ENCODE peak calls at places on chromosome X, in four cellular contexts. One of them, this sample, is unnamed.

GRCh38 chrX:153946910-153947769 is 2.7 kb upstream of the RENBP start:
- DNase-seq in hepatocyte: peak; percentile 85
- DNase-seq in psoas muscle: peak; percentile 87
- DNase-seq in HAP-1: peak; percentile 90
- DNase-seq in this sample: peak; percentile 69

GRCh38 chrX:103211012-103211715 is 3.7 kb upstream of the BEX4 start:
- DNase-seq in hepatocyte: peak; percentile 62
- DNase-seq in psoas muscle: no peak
- DNase-seq in HAP-1: peak; percentile 60
- DNase-seq in this sample: peak; percentile 12

GRCh38 chrX:11426712-11427081 is 133.5 kb downstream of the AMELX start:
- DNase-seq in hepatocyte: no peak
- DNase-seq in psoas muscle: no peak
- DNase-seq in HAP-1: no peak
- DNase-seq in this sample: no peak

GRCh38 chrX:46704767-46705386 is 54.0 kb downstream of the SLC9A7 start:
- DNase-seq in hepatocyte: no peak
- DNase-seq in psoas muscle: no peak
- DNase-seq in HAP-1: no peak
- DNase-seq in this sample: no peak

GRCh38 chrX:11890843-11891514 is 132.9 kb downstream of the MSL3 start:
- DNase-seq in hepatocyte: no peak
- DNase-seq in psoas muscle: peak; percentile 71
- DNase-seq in HAP-1: no peak
- DNase-seq in this sample: no peak

GRCh38 chrX:155938132-155938531 is 57.0 kb downstream of the VAMP7 start:
- DNase-seq in hepatocyte: no peak
- DNase-seq in psoas muscle: no peak
- DNase-seq in HAP-1: no peak
- DNase-seq in this sample: no peak

GRCh38 chrX:12955882-12956703 is 18.8 kb upstream of the TMSB4X start:
- DNase-seq in hepatocyte: peak; percentile 60
- DNase-seq in psoas muscle: peak; percentile 77
- DNase-seq in HAP-1: no peak
- DNase-seq in this sample: peak; percentile 64

GRCh38 chrX:17710836-17711235 is 26.5 kb upstream of the SCML1 start:
- DNase-seq in hepatocyte: peak; percentile 32
- DNase-seq in psoas muscle: no peak
- DNase-seq in HAP-1: no peak
- DNase-seq in this sample: no peak

GRCh38 chrX:31314921-31315320 is 243.1 kb upstream of the FTHL17 start:
- DNase-seq in hepatocyte: no peak
- DNase-seq in psoas muscle: no peak
- DNase-seq in HAP-1: no peak
- DNase-seq in this sample: no peak

GRCh38 chrX:3939967-3940610 is 226.6 kb upstream of the PRKX start:
- DNase-seq in hepatocyte: peak; percentile 42
- DNase-seq in psoas muscle: no peak
- DNase-seq in HAP-1: peak; percentile 46
- DNase-seq in this sample: no peak

GRCh38 chrX:24377911-24378468 is 17.6 kb downstream of the SUPT20HL1 start:
- DNase-seq in hepatocyte: no peak
- DNase-seq in psoas muscle: no peak
- DNase-seq in HAP-1: peak; percentile 90
- DNase-seq in this sample: no peak

GRCh38 chrX:88735835-88736234 is 11.2 kb upstream of the CPXCR1 start:
- DNase-seq in hepatocyte: no peak
- DNase-seq in psoas muscle: no peak
- DNase-seq in HAP-1: no peak
- DNase-seq in this sample: no peak

GRCh38 chrX:139530550-139530949 is at the start of gene F9:
- DNase-seq in hepatocyte: no peak
- DNase-seq in psoas muscle: no peak
- DNase-seq in HAP-1: no peak
- DNase-seq in this sample: no peak

GRCh38 chrX:3271485-3272186 is 74.8 kb downstream of the MXRA5 start:
- DNase-seq in hepatocyte: peak; percentile 17
- DNase-seq in psoas muscle: no peak
- DNase-seq in HAP-1: no peak
- DNase-seq in this sample: no peak

GRCh38 chrX:49246541-49246940 is 11.3 kb downstream of the CCDC22 start:
- DNase-seq in hepatocyte: no peak
- DNase-seq in psoas muscle: no peak
- DNase-seq in HAP-1: no peak
- DNase-seq in this sample: no peak

GRCh38 chrX:19342331-19342906 is 1.3 kb upstream of the PDHA1 start:
- DNase-seq in hepatocyte: peak; percentile 24
- DNase-seq in psoas muscle: no peak
- DNase-seq in HAP-1: peak; percentile 61
- DNase-seq in this sample: no peak

GRCh38 chrX:2848806-2849420 is 20.2 kb downstream of the GYG2 start:
- DNase-seq in hepatocyte: peak; percentile 28
- DNase-seq in psoas muscle: no peak
- DNase-seq in HAP-1: no peak
- DNase-seq in this sample: no peak

GRCh38 chrX:137988470-137988869 is 422.5 kb downstream of the ZIC3 start:
- DNase-seq in hepatocyte: no peak
- DNase-seq in psoas muscle: no peak
- DNase-seq in HAP-1: no peak
- DNase-seq in this sample: no peak

GRCh38 chrX:70494441-70494840 is 49.8 kb downstream of the DLG3 start:
- DNase-seq in hepatocyte: no peak
- DNase-seq in psoas muscle: no peak
- DNase-seq in HAP-1: no peak
- DNase-seq in this sample: no peak

GRCh38 chrX:1165535-1166196 is 46.8 kb downstream of the CRLF2 start:
- DNase-seq in hepatocyte: peak; percentile 45
- DNase-seq in psoas muscle: no peak
- DNase-seq in HAP-1: no peak
- DNase-seq in this sample: no peak

GRCh38 chrX:96445531-96446065 is 239.0 kb upstream of the DIAPH2 start:
- DNase-seq in hepatocyte: no peak
- DNase-seq in psoas muscle: no peak
- DNase-seq in HAP-1: no peak
- DNase-seq in this sample: no peak

GRCh38 chrX:28135378-28136047 is 154.3 kb upstream of the DCAF8L1 start:
- DNase-seq in hepatocyte: no peak
- DNase-seq in psoas muscle: no peak
- DNase-seq in HAP-1: no peak
- DNase-seq in this sample: no peak

GRCh38 chrX:129000018-129000417 is 523.3 kb downstream of the SMARCA1 start:
- DNase-seq in hepatocyte: no peak
- DNase-seq in psoas muscle: no peak
- DNase-seq in HAP-1: no peak
- DNase-seq in this sample: no peak

GRCh38 chrX:16778545-16778944 is 7.7 kb upstream of the TXLNG start:
- DNase-seq in hepatocyte: no peak
- DNase-seq in psoas muscle: no peak
- DNase-seq in HAP-1: no peak
- DNase-seq in this sample: no peak

GRCh38 chrX:32678487-32678886 is 532.9 kb downstream of the DMD start:
- DNase-seq in hepatocyte: no peak
- DNase-seq in psoas muscle: no peak
- DNase-seq in HAP-1: no peak
- DNase-seq in this sample: no peak

GRCh38 chrX:150844016-150844415 is 54.5 kb downstream of the CD99L2 start:
- DNase-seq in hepatocyte: no peak
- DNase-seq in psoas muscle: no peak
- DNase-seq in HAP-1: no peak
- DNase-seq in this sample: no peak

GRCh38 chrX:13599491-13599890 is 30.1 kb downstream of the EGFL6 start:
- DNase-seq in hepatocyte: no peak
- DNase-seq in psoas muscle: no peak
- DNase-seq in HAP-1: no peak
- DNase-seq in this sample: no peak

GRCh38 chrX:43868791-43869190 is 13.5 kb downstream of the MAOB start:
- DNase-seq in hepatocyte: no peak
- DNase-seq in psoas muscle: no peak
- DNase-seq in HAP-1: no peak
- DNase-seq in this sample: no peak

GRCh38 chrX:153766098-153766817 is 2.2 kb downstream of the PLXNB3 start:
- DNase-seq in hepatocyte: peak; percentile 72
- DNase-seq in psoas muscle: peak; percentile 49
- DNase-seq in HAP-1: no peak
- DNase-seq in this sample: no peak

GRCh38 chrX:138886769-138887168 is 175.3 kb upstream of the FGF13 start:
- DNase-seq in hepatocyte: peak; percentile 9
- DNase-seq in psoas muscle: no peak
- DNase-seq in HAP-1: no peak
- DNase-seq in this sample: no peak

GRCh38 chrX:45497290-45497689 is 296.6 kb upstream of the DIPK2B start:
- DNase-seq in hepatocyte: no peak
- DNase-seq in psoas muscle: no peak
- DNase-seq in HAP-1: no peak
- DNase-seq in this sample: no peak

GRCh38 chrX:133994576-133994975 is 9.2 kb upstream of the GPC3 start:
- DNase-seq in hepatocyte: peak; percentile 55
- DNase-seq in psoas muscle: no peak
- DNase-seq in HAP-1: no peak
- DNase-seq in this sample: no peak

GRCh38 chrX:153245288-153245731 is 66.2 kb downstream of the MAGEA1 start:
- DNase-seq in hepatocyte: peak; percentile 29
- DNase-seq in psoas muscle: no peak
- DNase-seq in HAP-1: peak; percentile 44
- DNase-seq in this sample: no peak

GRCh38 chrX:153992180-153992579 is 19.6 kb downstream of the TMEM187 start:
- DNase-seq in hepatocyte: no peak
- DNase-seq in psoas muscle: no peak
- DNase-seq in HAP-1: no peak
- DNase-seq in this sample: no peak

GRCh38 chrX:154409222-154409871 is at the start of gene DNASE1L1:
- DNase-seq in hepatocyte: peak; percentile 90
- DNase-seq in psoas muscle: peak; percentile 94
- DNase-seq in HAP-1: no peak
- DNase-seq in this sample: peak; percentile 31

GRCh38 chrX:1807301-1807731 is 192.5 kb downstream of the ASMT start:
- DNase-seq in hepatocyte: no peak
- DNase-seq in psoas muscle: no peak
- DNase-seq in HAP-1: no peak
- DNase-seq in this sample: no peak

GRCh38 chrX:15680401-15680800 is 15.8 kb upstream of the CLTRN start:
- DNase-seq in hepatocyte: peak; percentile 30
- DNase-seq in psoas muscle: no peak
- DNase-seq in HAP-1: no peak
- DNase-seq in this sample: no peak

GRCh38 chrX:134435894-134436293 is 24.1 kb upstream of the HPRT1 start:
- DNase-seq in hepatocyte: no peak
- DNase-seq in psoas muscle: no peak
- DNase-seq in HAP-1: no peak
- DNase-seq in this sample: no peak

GRCh38 chrX:21943460-21944135 is 3.1 kb downstream of the SMS start:
- DNase-seq in hepatocyte: no peak
- DNase-seq in psoas muscle: no peak
- DNase-seq in HAP-1: no peak
- DNase-seq in this sample: no peak

DNA sequence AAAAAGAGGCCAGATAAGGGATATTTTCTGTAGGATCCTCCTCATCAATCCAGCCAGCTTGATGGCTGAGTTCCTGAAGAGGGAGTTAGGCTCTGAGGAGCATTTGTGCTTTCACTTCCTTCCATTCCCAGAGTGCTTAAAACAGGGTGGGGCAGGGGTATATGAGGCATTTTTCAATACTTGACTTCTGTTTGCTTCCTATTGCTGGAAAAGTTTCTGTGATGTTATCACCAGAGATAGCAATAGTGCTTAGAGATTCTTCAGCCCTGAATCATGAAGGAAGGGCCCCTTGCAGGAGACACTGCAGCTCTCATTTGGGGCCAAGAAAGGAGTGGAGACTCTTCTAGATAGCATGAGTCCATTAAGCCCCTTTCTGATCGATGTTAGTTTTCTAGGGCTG is 166.7 kb upstream of the RPS6KA3 start:
- DNase-seq in hepatocyte: no peak
- DNase-seq in psoas muscle: no peak
- DNase-seq in HAP-1: no peak
- DNase-seq in this sample: no peak
- H3K4me1 ChIP-seq in hepatocyte: no peaks in the 10 kb centered on the region
- H3K4me1 ChIP-seq in psoas muscle: no peaks in the 10 kb centered on the region
- H3K4me1 ChIP-seq in HAP-1: no peaks in the 10 kb centered on the region
- H3K4me1 ChIP-seq in this sample: peaks cover 10% of the 10 kb centered on the region

DNA sequence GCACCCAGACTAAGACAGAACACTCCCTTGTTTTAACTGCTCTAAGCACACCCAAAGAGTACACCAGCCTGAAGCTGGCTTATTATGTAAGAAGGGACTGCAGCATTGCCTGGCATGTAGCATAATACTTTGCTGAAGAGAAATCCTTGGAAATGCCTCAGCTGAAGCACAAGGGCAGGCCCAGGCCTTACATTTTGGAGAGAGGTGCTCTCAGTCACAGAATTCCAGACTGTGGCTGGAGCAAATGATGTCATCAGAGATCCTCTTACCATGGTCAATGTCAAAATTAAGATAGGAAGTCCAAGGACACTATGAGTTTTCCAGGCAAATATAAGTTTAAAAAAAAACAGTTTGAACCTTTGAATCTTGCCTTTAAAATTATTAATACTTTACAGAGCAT is 14.8 kb downstream of the ARHGEF6 start:
- DNase-seq in hepatocyte: no peak
- DNase-seq in psoas muscle: no peak
- DNase-seq in HAP-1: no peak
- DNase-seq in this sample: no peak
- H3K4me1 ChIP-seq in hepatocyte: no peaks in the 10 kb centered on the region
- H3K4me1 ChIP-seq in psoas muscle: peaks cover 18% of the 10 kb centered on the region
- H3K4me1 ChIP-seq in HAP-1: peaks cover 9% of the 10 kb centered on the region
- H3K4me1 ChIP-seq in this sample: peaks cover 12% of the 10 kb centered on the region

DNA sequence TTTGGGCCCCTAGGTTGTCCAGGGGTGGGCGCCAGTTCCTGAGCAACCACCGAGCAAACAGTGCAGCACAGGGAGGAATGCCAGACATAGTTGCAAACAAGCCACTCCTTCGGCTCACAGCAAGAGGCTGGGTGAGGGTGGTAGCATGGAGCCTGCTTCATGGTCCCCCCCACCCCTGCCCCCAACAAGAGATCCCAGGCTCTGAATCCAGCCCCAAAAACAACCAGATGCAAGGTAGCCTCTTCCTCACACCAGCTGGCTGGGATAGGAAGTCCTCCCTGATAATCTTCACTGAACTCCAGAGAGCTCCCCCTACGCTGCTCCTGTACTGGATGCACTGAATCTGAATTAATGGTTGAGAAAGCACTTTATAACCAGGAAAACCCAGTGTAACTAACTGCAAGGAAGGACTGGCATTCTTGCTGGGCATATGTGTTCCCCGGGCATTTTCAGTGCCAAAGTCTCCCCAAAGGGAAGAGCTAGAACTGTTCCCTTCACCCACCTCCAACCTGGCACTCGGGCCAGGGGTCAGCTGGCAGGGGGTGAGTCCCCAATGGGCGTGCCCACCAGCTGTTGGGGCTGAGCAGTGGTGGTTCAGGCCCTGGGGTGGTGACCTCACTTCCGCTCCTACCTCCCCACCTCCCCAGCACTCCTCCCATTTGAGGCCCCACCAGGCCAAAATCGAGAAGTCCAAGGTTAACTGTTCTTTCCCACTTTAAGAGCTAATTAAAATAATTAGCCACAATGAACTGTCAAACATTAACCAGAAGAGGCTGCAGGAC is 1.5 kb downstream of the ELF4 start:
- DNase-seq in hepatocyte: peak; percentile 46
- DNase-seq in psoas muscle: peak; percentile 69
- DNase-seq in HAP-1: no peak
- DNase-seq in this sample: no peak
- H3K4me1 ChIP-seq in hepatocyte: peaks cover 7% of the 10 kb centered on the region
- H3K4me1 ChIP-seq in psoas muscle: no peaks in the 10 kb centered on the region
- H3K4me1 ChIP-seq in HAP-1: peaks cover 14% of the 10 kb centered on the region
- H3K4me1 ChIP-seq in this sample: peaks cover 9% of the 10 kb centered on the region

GRCh38 chrX:72125331-72126047 is 6.2 kb downstream of the RTL5 start:
- DNase-seq in hepatocyte: no peak
- DNase-seq in psoas muscle: no peak
- DNase-seq in HAP-1: no peak
- DNase-seq in this sample: no peak
- H3K4me1 ChIP-seq in hepatocyte: peaks cover 7% of the 10 kb centered on the region
- H3K4me1 ChIP-seq in psoas muscle: peaks cover 3% of the 10 kb centered on the region
- H3K4me1 ChIP-seq in HAP-1: peaks cover 15% of the 10 kb centered on the region
- H3K4me1 ChIP-seq in this sample: peaks cover 38% of the 10 kb centered on the region

This sample was measured in effector memory CD4-positive, alpha-beta T cell.